ENCODE peak calls at places on chromosome 17, in seven cellular contexts. R is ELR; U is fibroblast of gingiva; I is BJ; Q is dorsolateral prefrontal cortex; W is GM04504; C is activated T-helper 9 cell treated with anti-CD3 and anti-CD28 coated beads, Interleukin-2, amount 50 U/mL, for 16 hours. Z is an unnamed sample.

GRCh38 chr17:60622961-60623360 is 23.0 kb downstream of the PPM1D start:
- DNase-seq in W (no peak), U (no peak), Q (no peak), R (no peak), I (no peak), C (no peak), Z (peak)

GRCh38 chr17:72244494-72244893 is 123.7 kb downstream of the SOX9 start:
- DNase-seq in C (no peak), W (no peak), Q (no peak), R (peak), U (peak), I (no peak), Z (no peak)

GRCh38 chr17:46072998-46073397 is 73.9 kb downstream of the STH start:
- DNase-seq in W (peak), Q (no peak), C (no peak), I (peak), R (peak), U (peak), Z (peak)

GRCh38 chr17:77666881-77667395 is 291.6 kb upstream of the TNRC6C start:
- DNase-seq in W (no peak), Q (no peak), R (no peak), C (peak), U (no peak), I (no peak), Z (no peak)

GRCh38 chr17:41678907-41679739 is 9.6 kb upstream of the EIF1 start:
- DNase-seq in I (no peak), R (peak), W (no peak), C (peak), U (no peak), Q (no peak), Z (no peak)

GRCh38 chr17:28191018-28191417 is 128.0 kb upstream of the TMEM97 start:
- DNase-seq in C (no peak), I (no peak), W (no peak), Q (no peak), U (no peak), R (no peak), Z (no peak)

GRCh38 chr17:51748749-51749604 is 409.5 kb downstream of the CA10 start:
- DNase-seq in U (no peak), R (no peak), I (no peak), Q (no peak), W (no peak), C (no peak), Z (no peak)

GRCh38 chr17:7476474-7476873 is 3.0 kb downstream of the ZBTB4 start:
- DNase-seq in Q (no peak), I (no peak), C (no peak), W (peak), U (no peak), R (peak), Z (peak)

GRCh38 chr17:49369089-49369488 is 7.0 kb upstream of the ZNF652 start:
- DNase-seq in I (no peak), R (no peak), W (no peak), Q (no peak), C (no peak), U (no peak), Z (no peak)

GRCh38 chr17:82961366-82962162 is 117.8 kb upstream of the METRNL start:
- DNase-seq in Q (no peak), I (no peak), U (no peak), R (no peak), W (no peak), C (no peak), Z (peak)

GRCh38 chr17:77322534-77323412 is 182.0 kb downstream of the SEC14L1 start:
- DNase-seq in C (no peak), R (peak), I (peak), Q (peak), U (peak), W (peak), Z (peak)

GRCh38 chr17:9726291-9726690 is 65.1 kb downstream of the DHRS7C start:
- DNase-seq in C (no peak), I (no peak), R (no peak), Q (no peak), W (no peak), U (no peak), Z (no peak)

GRCh38 chr17:1871743-1872142 is 41.9 kb downstream of the RPA1 start:
- DNase-seq in I (no peak), U (no peak), R (no peak), W (no peak), C (no peak), Q (no peak), Z (no peak)

GRCh38 chr17:1123397-1124237 is 56.2 kb downstream of the ABR start:
- DNase-seq in U (no peak), R (no peak), I (no peak), Q (no peak), C (no peak), W (no peak), Z (peak)

GRCh38 chr17:1143573-1143972 is 36.2 kb downstream of the ABR start:
- DNase-seq in W (no peak), R (no peak), U (no peak), I (no peak), Q (peak), C (no peak), Z (peak)

GRCh38 chr17:28503420-28503819 is 2.7 kb upstream of the FOXN1 start:
- DNase-seq in W (no peak), R (no peak), U (no peak), C (no peak), Q (no peak), I (no peak), Z (peak)

GRCh38 chr17:81108220-81108619 is 57.1 kb upstream of the PVALEF start:
- DNase-seq in C (no peak), R (no peak), I (no peak), W (no peak), Q (no peak), U (no peak), Z (no peak)

GRCh38 chr17:50111687-50112655 is 16.8 kb downstream of the PDK2 start:
- DNase-seq in I (no peak), W (no peak), U (no peak), C (no peak), Q (no peak), R (no peak), Z (no peak)

Z was measured in osteoblast.